ENCODE peak calls at places on chromosomes 13 and 19, in four cellular contexts. K, U, D and J are unnamed samples.

GRCh38 chr13:39781381-39781780 is 125.9 kb downstream of the COG6 start:
- DNase-seq in K (no peak), U (no peak), D (no peak), J (no peak)

GRCh38 chr19:1863638-1864479 is 480 bp upstream of the KLF16 start:
- DNase-seq in K (peak; percentile 91), U (peak; percentile 70), D (peak; percentile 84), J (no peak)

GRCh38 chr13:44311011-44311481 is 62.6 kb upstream of the SERP2 start:
- DNase-seq in K (peak; percentile 58), U (peak; percentile 76), D (no peak), J (peak; percentile 84)

GRCh38 chr13:113122571-113123225 is at the start of gene F10:
- DNase-seq in K (peak; percentile 53), U (no peak), D (peak; percentile 39), J (peak; percentile 87)

GRCh38 chr13:80553041-80553440 is 212.1 kb upstream of the SPRY2 start:
- DNase-seq in K (no peak), U (no peak), D (no peak), J (no peak)

GRCh38 chr13:63948045-63948444 is 2532.4 kb upstream of the PCDH20 start:
- DNase-seq in K (no peak), U (no peak), D (no peak), J (no peak)

GRCh38 chr13:108963846-108964600 is 334.6 kb downstream of the MYO16 start:
- DNase-seq in K (no peak), U (no peak), D (peak; percentile 36), J (no peak)

GRCh38 chr13:50080856-50081105 is 65.5 kb downstream of the KCNRG start:
- DNase-seq in K (no peak), U (no peak), D (no peak), J (no peak)

GRCh38 chr13:44266772-44267171 is 106.9 kb upstream of the SERP2 start:
- DNase-seq in K (no peak), U (no peak), D (no peak), J (no peak)

GRCh38 chr13:23462815-23463559 is 29.5 kb upstream of the SACS start:
- DNase-seq in K (no peak), U (no peak), D (no peak), J (no peak)

GRCh38 chr19:39237200-39238184 is 7.3 kb downstream of the IFNL3 start:
- DNase-seq in K (peak; percentile 61), U (peak; percentile 73), D (no peak), J (no peak)

GRCh38 chr19:29531458-29532025 is 5.7 kb downstream of the VSTM2B start:
- DNase-seq in K (no peak), U (no peak), D (no peak), J (no peak)

GRCh38 chr13:36447501-36447900 is 15.2 kb downstream of the CCNA1 start:
- DNase-seq in K (no peak), U (no peak), D (no peak), J (no peak)

GRCh38 chr19:7199613-7200533 is 94.3 kb downstream of the INSR start:
- DNase-seq in K (no peak), U (no peak), D (no peak), J (no peak)

GRCh38 chr19:35331551-35332214 is 2.7 kb downstream of the CD22 start:
- DNase-seq in K (no peak), U (no peak), D (no peak), J (no peak)

GRCh38 chr13:32894589-32895001 is 121.6 kb upstream of the KL start:
- DNase-seq in K (no peak), U (peak; percentile 84), D (no peak), J (no peak)

GRCh38 chr13:34250151-34250550 is 432.2 kb downstream of the RFC3 start:
- DNase-seq in K (no peak), U (no peak), D (no peak), J (no peak)

GRCh38 chr19:32022044-32022945 is 323.1 kb upstream of the ZNF507 start:
- DNase-seq in K (no peak), U (no peak), D (no peak), J (no peak)
- H3K27ac ChIP-seq in K (no peak overlapping the region), U (no peak overlapping the region), D (no peak overlapping the region), J (no peak overlapping the region)

DNA sequence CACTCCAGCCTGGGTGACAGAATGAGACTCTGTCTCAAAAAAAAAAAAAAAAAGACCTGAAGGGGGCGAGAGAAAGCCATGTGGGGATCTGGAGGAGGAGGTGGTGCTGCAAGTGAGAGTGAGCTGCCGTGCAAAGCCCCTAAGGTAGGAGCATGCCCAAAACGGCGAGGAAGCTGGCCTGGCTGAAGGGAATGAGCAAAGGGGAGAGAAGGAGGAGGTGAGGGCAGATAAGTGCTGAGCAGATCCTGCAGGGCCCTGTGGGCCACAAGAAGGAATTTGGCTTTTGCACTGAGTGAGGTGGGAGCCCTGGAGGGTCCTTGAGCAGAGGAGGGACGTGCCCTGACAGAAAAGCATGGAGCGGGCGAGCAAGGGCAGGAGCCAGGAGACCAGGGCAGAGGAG is 19.4 kb upstream of the ADGRE5 start:
- DNase-seq in K (no peak), U (no peak), D (no peak), J (no peak)
- TF ChIP-seq CTCF in K (no peak), U (no peak), D (peak; percentile 17), J (no peak)

DNA sequence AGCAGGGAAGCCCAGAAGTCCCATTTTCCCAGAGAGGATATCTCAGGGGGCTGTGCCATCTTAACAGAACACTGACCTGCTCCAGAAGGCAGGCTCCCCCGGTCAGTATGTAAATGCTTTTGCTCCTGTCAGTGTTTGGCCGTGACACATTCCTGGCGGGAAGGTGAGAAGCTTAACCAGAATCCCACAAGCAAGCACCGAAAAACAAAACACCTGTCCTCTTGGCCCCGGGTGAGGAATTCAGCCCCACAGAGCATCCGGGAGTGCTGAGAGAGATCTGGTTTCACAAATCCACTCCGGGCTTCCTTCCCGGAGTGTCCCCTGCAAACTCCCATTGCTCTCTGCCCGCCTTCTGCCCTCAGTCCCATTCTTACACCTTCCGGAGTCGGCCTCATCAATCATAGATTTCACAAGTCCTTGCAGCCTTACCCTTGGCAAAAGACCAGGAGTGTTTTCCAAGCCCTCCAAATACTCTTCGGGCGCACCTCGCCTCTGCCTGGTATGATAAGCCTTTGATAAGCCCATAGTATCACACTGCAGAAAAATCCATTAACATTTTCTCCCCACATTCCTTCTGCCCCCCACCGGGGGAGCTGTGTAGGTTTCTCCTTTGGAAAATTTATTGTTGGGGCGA is 12.2 kb downstream of the TPM4 start:
- DNase-seq in K (no peak), U (peak; percentile 96), D (no peak), J (no peak)
- H3K27ac ChIP-seq in K (peak overlapping the region; percentile 81), U (peak overlapping the region; percentile 80), D (peak overlapping the region; percentile 31), J (peak overlapping the region; percentile 27)

GRCh38 chr13:110278859-110279258 is 28.1 kb downstream of the COL4A1 start:
- DNase-seq in K (no peak), U (no peak), D (no peak), J (no peak)

GRCh38 chr13:110279684-110280083 is 27.3 kb downstream of the COL4A1 start:
- DNase-seq in K (no peak), U (no peak), D (no peak), J (no peak)

GRCh38 chr13:110280996-110281688 is 25.8 kb downstream of the COL4A1 start:
- DNase-seq in K (no peak), U (no peak), D (no peak), J (peak; percentile 80)

GRCh38 chr13:110281736-110282135 is 25.2 kb downstream of the COL4A1 start:
- DNase-seq in K (no peak), U (no peak), D (no peak), J (no peak)

DNA sequence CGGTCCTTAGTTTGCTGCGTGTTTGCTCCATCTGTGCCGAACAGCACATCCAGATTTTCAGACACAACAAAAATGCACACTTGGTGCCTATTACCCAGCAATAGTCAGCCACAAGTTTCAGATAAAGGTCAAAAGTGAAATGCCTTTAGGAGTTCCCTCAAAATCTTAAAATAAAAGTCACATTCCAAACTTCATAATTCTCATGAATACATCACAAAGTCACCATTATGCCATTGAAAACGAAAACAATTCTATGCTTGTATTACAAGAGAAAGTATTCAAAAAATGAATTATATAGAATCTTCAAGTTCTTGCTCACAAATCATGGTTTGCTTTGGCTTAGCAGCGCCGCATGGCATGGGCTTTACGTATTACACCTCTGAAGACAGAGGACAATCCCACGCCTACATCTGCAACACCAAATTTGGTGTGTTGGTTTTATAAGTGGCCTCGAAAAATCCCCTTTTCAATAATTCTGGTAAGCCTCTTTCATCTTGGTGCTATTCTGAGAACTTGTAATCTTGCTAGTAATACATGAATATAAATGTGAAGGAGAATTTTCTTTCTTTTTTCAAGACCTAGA is 26.6 kb downstream of the COL4A1 start:
- DNase-seq in K (no peak), U (no peak), D (no peak), J (no peak)
- TF ChIP-seq CTCF in K (no peak), U (no peak), D (no peak), J (no peak)

GRCh38 chr19:30719189-30719990 is 347.2 kb downstream of the ZNF536 start:
- DNase-seq in K (no peak), U (no peak), D (no peak), J (no peak)
- H3K27ac ChIP-seq in K (peak overlapping the region; percentile 87), U (no peak overlapping the region), D (no peak overlapping the region), J (peak overlapping the region; percentile 75)